ENCODE peak calls at places on chromosomes 11 and 22, in nine cellular contexts. C is gastrocnemius medialis, D is fibroblast of pulmonary artery, E is fibroblast of lung, S is K562, U is spleen, T is body of pancreas, H is breast epithelium, W is nephron progenitor cell. Z is an unnamed sample.
A peak's percentile ranks its signal among the peaks of the same experiment; 100 is the strongest.

GRCh38 chr11:130037058-130037457 is 32.6 kb upstream of the APLP2 start:
- DNase-seq in C (no peak), D (peak; percentile 91), E (peak; percentile 90), S (no peak), U (no peak), T (no peak), H (no peak), W (no peak), Z (no peak)

GRCh38 chr22:31233001-31233400 is 20.9 kb downstream of the LIMK2 start:
- DNase-seq in C (no peak), D (no peak), E (peak; percentile 48), S (no peak), U (no peak), T (no peak), H (no peak), W (no peak), Z (no peak)

GRCh38 chr11:48014917-48015316 is 34.6 kb downstream of the PTPRJ start:
- DNase-seq in C (no peak), D (no peak), E (no peak), S (no peak), U (no peak), T (no peak), H (no peak), W (no peak), Z (no peak)

GRCh38 chr11:8732748-8733241 is 50.2 kb downstream of the RPL27A start:
- DNase-seq in C (peak; percentile 41), D (peak; percentile 78), E (peak; percentile 84), S (no peak), U (peak; percentile 87), T (peak; percentile 70), H (no peak), W (no peak), Z (no peak)

GRCh38 chr22:39478461-39478860 is 21.6 kb downstream of the MGAT3 start:
- DNase-seq in C (no peak), D (no peak), E (no peak), S (peak; percentile 32), U (no peak), T (peak; percentile 48), H (no peak), W (peak; percentile 73), Z (no peak)

GRCh38 chr22:31230155-31230870 is 18.2 kb downstream of the LIMK2 start:
- DNase-seq in C (peak; percentile 49), D (peak; percentile 71), E (peak; percentile 19), S (no peak), U (no peak), T (no peak), H (no peak), W (no peak), Z (no peak)

GRCh38 chr11:66069715-66070603 is at the start of gene PACS1:
- DNase-seq in C (peak; percentile 25), D (peak; percentile 88), E (peak; percentile 85), S (peak; percentile 91), U (peak; percentile 97), T (peak; percentile 67), H (peak; percentile 60), W (peak; percentile 75), Z (peak; percentile 46)

GRCh38 chr22:22684605-22685561 is 40.5 kb downstream of the GGTLC2 start:
- DNase-seq in C (no peak), D (peak; percentile 72), E (peak; percentile 47), S (peak; percentile 78), U (peak; percentile 85), T (peak; percentile 29), H (no peak), W (peak; percentile 35), Z (peak; percentile 37)

GRCh38 chr22:20580179-20580578 is 72.8 kb downstream of the MED15 start:
- DNase-seq in C (no peak), D (no peak), E (no peak), S (no peak), U (peak; percentile 44), T (no peak), H (no peak), W (no peak), Z (no peak)

GRCh38 chr11:44383246-44383645 is 73.3 kb upstream of the ALX4 start:
- DNase-seq in C (no peak), D (no peak), E (no peak), S (no peak), U (no peak), T (no peak), H (no peak), W (no peak), Z (no peak)

GRCh38 chr11:120028181-120028935 is 109.6 kb downstream of the TRIM29 start:
- DNase-seq in C (no peak), D (no peak), E (no peak), S (no peak), U (no peak), T (no peak), H (no peak), W (no peak), Z (no peak)

GRCh38 chr11:57515332-57516060 is at the start of gene SLC43A1:
- DNase-seq in C (peak; percentile 43), D (peak; percentile 64), E (peak; percentile 58), S (peak; percentile 85), U (peak; percentile 85), T (peak; percentile 80), H (no peak), W (peak; percentile 70), Z (peak; percentile 37)

DNA sequence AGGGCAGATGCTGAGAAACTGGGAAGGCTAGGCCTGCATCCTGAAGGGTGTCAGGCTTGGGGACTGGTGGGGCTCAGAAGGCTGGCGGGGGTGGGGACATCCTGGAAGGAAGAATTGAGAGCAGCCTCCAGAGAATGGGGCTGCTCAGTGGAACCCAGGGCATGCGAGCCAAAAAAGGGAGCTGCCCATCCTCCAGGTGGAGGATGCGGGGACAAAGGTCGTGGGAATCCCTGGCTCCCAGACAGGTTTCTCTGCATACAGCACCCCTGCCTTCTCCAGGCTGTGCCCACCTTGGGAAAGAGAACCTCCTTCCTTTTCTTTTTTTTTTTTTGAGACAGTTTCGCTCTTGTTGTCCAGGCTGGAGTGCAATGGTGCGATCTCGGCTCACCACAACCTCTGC is 40.9 kb upstream of the ARFGAP3 start:
- DNase-seq in C (no peak), D (no peak), E (no peak), S (no peak), U (no peak), T (no peak), H (no peak), W (no peak), Z (no peak)
- TF ChIP-seq CTCF in C (no peak), D (no peak), E (no peak), S (no peak), U (no peak), T (no peak), H (no peak), W (no peak), Z (no peak)

DNA sequence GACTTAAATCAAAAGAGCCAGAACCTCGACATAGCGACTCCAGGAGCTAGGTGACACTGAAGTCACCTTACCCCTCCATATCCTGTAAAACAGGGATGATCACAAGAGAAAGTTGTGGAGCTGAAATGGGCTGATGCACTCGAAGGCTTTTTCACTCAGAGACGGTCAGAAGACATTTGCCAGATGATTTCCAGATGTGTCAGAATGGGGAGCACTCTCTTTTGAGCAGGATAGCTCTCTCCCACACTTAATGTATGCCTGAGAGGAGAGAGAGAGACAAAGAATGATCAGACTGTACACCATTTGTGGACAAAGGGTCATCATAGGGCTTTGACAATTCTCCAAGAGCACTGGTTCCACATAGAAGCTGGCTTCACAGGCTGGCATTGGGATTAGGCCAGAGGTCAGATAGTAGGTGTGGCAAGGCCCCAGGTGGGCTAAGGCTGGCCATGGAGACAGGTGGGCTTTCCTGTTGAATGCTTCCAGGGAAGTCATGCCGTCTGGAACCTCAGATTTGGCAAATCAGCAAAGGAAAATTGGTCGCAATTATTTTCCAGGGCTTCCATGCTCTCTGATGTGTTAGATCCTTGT is 42.3 kb upstream of the ETS1 start:
- DNase-seq in C (no peak), D (no peak), E (no peak), S (no peak), U (no peak), T (no peak), H (no peak), W (no peak), Z (no peak)
- TF ChIP-seq CTCF in C (no peak), D (no peak), E (no peak), S (no peak), U (no peak), T (no peak), H (no peak), W (no peak), Z (no peak)

GRCh38 chr11:61127991-61128390 is 25.7 kb downstream of the CD5 start:
- DNase-seq in C (no peak), D (no peak), E (no peak), S (no peak), U (no peak), T (no peak), H (no peak), W (no peak), Z (no peak)

GRCh38 chr11:61131186-61131585 is 28.9 kb downstream of the CD5 start:
- DNase-seq in C (no peak), D (no peak), E (no peak), S (no peak), U (no peak), T (no peak), H (no peak), W (no peak), Z (no peak)

GRCh38 chr11:61128947-61129346 is 26.7 kb downstream of the CD5 start:
- DNase-seq in C (no peak), D (no peak), E (no peak), S (no peak), U (no peak), T (no peak), H (no peak), W (no peak), Z (no peak)

GRCh38 chr11:61131586-61131985 is 29.3 kb downstream of the CD5 start:
- DNase-seq in C (no peak), D (no peak), E (no peak), S (no peak), U (no peak), T (no peak), H (no peak), W (no peak), Z (no peak)

DNA sequence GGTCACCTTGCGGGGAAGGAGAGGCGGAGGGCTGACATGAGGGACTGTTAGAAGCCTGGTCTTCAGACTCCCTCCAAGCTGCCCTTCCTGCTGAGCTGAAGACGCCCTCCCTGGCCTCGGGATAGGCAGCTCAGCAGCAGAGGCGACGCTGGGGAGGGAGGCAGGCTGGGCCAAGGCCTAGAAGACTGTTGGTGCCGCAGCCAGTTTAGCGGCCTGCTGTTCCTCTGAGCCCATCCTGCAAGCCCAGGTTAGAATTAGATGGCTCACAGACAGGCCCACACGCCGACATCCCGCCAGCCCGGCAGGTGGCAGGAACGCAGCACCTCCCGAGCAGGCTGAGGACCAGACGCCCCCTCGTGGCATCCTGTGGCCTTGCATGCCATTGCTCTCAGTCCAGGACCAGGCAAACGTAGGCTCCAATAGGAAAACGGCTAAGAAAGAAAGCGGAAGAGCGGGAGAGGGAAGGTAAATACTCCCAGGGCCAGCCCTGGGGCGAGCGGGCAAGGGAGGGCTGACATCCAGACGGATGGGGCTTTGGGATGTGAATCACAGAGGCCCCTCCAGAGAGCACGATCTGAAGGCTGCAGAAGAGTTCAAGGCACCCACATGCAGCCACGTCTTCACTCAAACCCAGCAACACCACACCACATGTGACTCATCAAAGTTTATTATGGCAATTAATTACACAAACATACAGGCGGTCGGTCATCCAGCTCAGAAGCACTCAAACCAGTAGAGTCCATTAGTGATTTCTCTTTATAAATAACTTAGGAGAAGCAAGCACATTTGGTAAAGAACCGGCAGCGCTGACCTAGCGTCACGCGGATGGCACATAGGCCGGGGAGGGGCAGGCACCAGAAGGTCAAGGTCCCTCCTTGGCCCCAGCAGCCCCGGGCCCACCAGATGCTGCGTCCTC is 27.6 kb downstream of the CD5 start:
- DNase-seq in C (peak; percentile 53), D (peak; percentile 88), E (peak; percentile 81), S (peak; percentile 94), U (peak; percentile 98), T (peak; percentile 91), H (peak; percentile 92), W (peak; percentile 94), Z (peak; percentile 91)
- TF ChIP-seq CTCF in C (peak; percentile 82), D (peak; percentile 100), E (peak; percentile 99), S (peak; percentile 100), U (peak; percentile 100), T (peak; percentile 98), H (peak; percentile 100), W (peak; percentile 99), Z (peak; percentile 100)

GRCh38 chr22:44889233-44889878 is 120.4 kb downstream of the PHF21B start:
- DNase-seq in C (no peak), D (no peak), E (no peak), S (peak; percentile 60), U (peak; percentile 38), T (no peak), H (peak; percentile 20), W (no peak), Z (no peak)
- TF ChIP-seq CTCF in C (no peak), D (no peak), E (no peak), S (peak; percentile 8), U (no peak), T (no peak), H (no peak), W (no peak), Z (no peak)